ENCODE peak calls at places on chromosomes 13 and 19, in five cellular contexts. H, V, O, B and U are unnamed samples.

GRCh38 chr19:15378529-15379082 is 981 bp downstream of the AKAP8 start:
- DNase-seq in H (peak), V (peak), O (peak), B (peak), U (peak)

GRCh38 chr13:102774596-102775375 is 1.2 kb upstream of the TEX30 start:
- DNase-seq in H (no peak), V (peak), O (no peak), B (no peak), U (no peak)

GRCh38 chr13:25738342-25738771 is 313.5 kb downstream of the SHISA2 start:
- DNase-seq in H (no peak), V (no peak), O (peak), B (no peak), U (no peak)

GRCh38 chr19:15367439-15367838 is 12.1 kb downstream of the AKAP8 start:
- DNase-seq in H (no peak), V (no peak), O (no peak), B (no peak), U (no peak)

GRCh38 chr13:76943646-76944045 is 4.7 kb upstream of the ACOD1 start:
- DNase-seq in H (no peak), V (no peak), O (no peak), B (no peak), U (no peak)

GRCh38 chr13:95281258-95281602 is 20.0 kb downstream of the ABCC4 start:
- DNase-seq in H (no peak), V (no peak), O (no peak), B (no peak), U (no peak)

GRCh38 chr19:29668746-29669609 is 3.7 kb downstream of the PLEKHF1 start:
- DNase-seq in H (no peak), V (no peak), O (peak), B (no peak), U (no peak)

GRCh38 chr13:44231786-44232516 is 141.7 kb upstream of the SERP2 start:
- DNase-seq in H (no peak), V (no peak), O (peak), B (no peak), U (no peak)

GRCh38 chr19:18967358-18968146 is 26.5 kb upstream of the HOMER3 start:
- DNase-seq in H (no peak), V (peak), O (peak), B (no peak), U (no peak)

GRCh38 chr19:48950159-48950558 is 4.5 kb upstream of the BAX start:
- DNase-seq in H (no peak), V (no peak), O (no peak), B (no peak), U (no peak)

GRCh38 chr13:31982540-31982939 is 49.0 kb upstream of the FRY start:
- DNase-seq in H (no peak), V (peak), O (peak), B (no peak), U (no peak)

GRCh38 chr19:33840382-33840781 is 43.7 kb downstream of the KCTD15 start:
- DNase-seq in H (no peak), V (no peak), O (no peak), B (no peak), U (no peak)

GRCh38 chr19:6593651-6594416 is 2.9 kb upstream of the CD70 start:
- DNase-seq in H (no peak), V (no peak), O (peak), B (no peak), U (peak)

GRCh38 chr19:13884726-13885591 is 8.0 kb downstream of the NANOS3 start:
- DNase-seq in H (no peak), V (no peak), O (no peak), B (no peak), U (no peak)

GRCh38 chr13:105442941-105443340 is 1092.5 kb downstream of the EFNB2 start:
- DNase-seq in H (no peak), V (no peak), O (peak), B (no peak), U (no peak)

GRCh38 chr19:12784394-12784870 is 6.9 kb upstream of the JUNB start:
- DNase-seq in H (no peak), V (no peak), O (peak), B (no peak), U (no peak)

GRCh38 chr13:64688893-64689677 is 2541.1 kb downstream of the PCDH9 start:
- DNase-seq in H (no peak), V (no peak), O (peak), B (no peak), U (no peak)

GRCh38 chr13:20877902-20878301 is 24.6 kb downstream of the XPO4 start:
- DNase-seq in H (no peak), V (no peak), O (no peak), B (no peak), U (no peak)

GRCh38 chr13:73984949-73985691 is 149.1 kb downstream of the KLF12 start:
- DNase-seq in H (no peak), V (no peak), O (no peak), B (peak), U (no peak)

GRCh38 chr13:76503756-76504155 is 382.4 kb downstream of the KCTD12 start:
- DNase-seq in H (no peak), V (no peak), O (no peak), B (no peak), U (no peak)

GRCh38 chr13:77878186-77878585 is 40.4 kb downstream of the EDNRB start:
- DNase-seq in H (no peak), V (no peak), O (peak), B (no peak), U (no peak)

GRCh38 chr19:40090256-40091204 is at the start of gene ZNF780A:
- DNase-seq in H (peak), V (peak), O (peak), B (peak), U (peak)

GRCh38 chr13:40987606-40988280 is 31.4 kb downstream of the ELF1 start:
- DNase-seq in H (no peak), V (no peak), O (peak), B (no peak), U (no peak)

GRCh38 chr19:4414144-4414799 is 11.8 kb downstream of the CHAF1A start:
- DNase-seq in H (no peak), V (no peak), O (peak), B (no peak), U (no peak)

GRCh38 chr19:5697022-5697889 is 7.2 kb downstream of the RPL36 start:
- DNase-seq in H (no peak), V (no peak), O (no peak), B (no peak), U (no peak)

GRCh38 chr19:51251453-51251790 is 542 bp downstream of the SIGLECL1 start:
- DNase-seq in H (no peak), V (no peak), O (no peak), B (no peak), U (no peak)

GRCh38 chr19:5170329-5170745 is 170.3 kb downstream of the PTPRS start:
- DNase-seq in H (peak), V (peak), O (no peak), B (peak), U (no peak)

GRCh38 chr13:36912369-36912768 is 7.7 kb downstream of the SMAD9 start:
- DNase-seq in H (no peak), V (no peak), O (no peak), B (no peak), U (no peak)

GRCh38 chr13:112722433-112723250 is 32.8 kb downstream of the ATP11A start:
- DNase-seq in H (no peak), V (no peak), O (peak), B (no peak), U (no peak)

GRCh38 chr13:39524795-39525194 is 78.2 kb downstream of the LHFPL6 start:
- DNase-seq in H (no peak), V (no peak), O (no peak), B (no peak), U (no peak)

GRCh38 chr13:95704510-95704909 is 27.6 kb downstream of the DNAJC3 start:
- DNase-seq in H (no peak), V (peak), O (no peak), B (no peak), U (no peak)

GRCh38 chr19:55676384-55676783 is 1.4 kb downstream of the EPN1 start:
- DNase-seq in H (no peak), V (no peak), O (peak), B (no peak), U (no peak)

GRCh38 chr13:51328488-51328887 is 11.0 kb upstream of the SERPINE3 start:
- DNase-seq in H (no peak), V (no peak), O (no peak), B (no peak), U (no peak)

GRCh38 chr19:54023191-54023590 is 31.8 kb downstream of the CACNG6 start:
- DNase-seq in H (no peak), V (no peak), O (no peak), B (no peak), U (no peak)

GRCh38 chr13:80630685-80631121 is 289.8 kb upstream of the SPRY2 start:
- DNase-seq in H (no peak), V (no peak), O (no peak), B (no peak), U (no peak)